ENCODE peak calls at places on chromosomes 1 and 21, in seven cellular contexts. F is C1 segment of cervical spinal cord, M is NAMALWA, L is fibroblast of villous mesenchyme, E is NCI-H774, P is neural progenitor cell, S is NCI-H1092 treated with DMSO at 0.1 percent for 48 hours. J is an unnamed sample.

GRCh38 chr1:239558992-239559391 is 172.6 kb downstream of the CHRM3 start:
- DNase-seq in P (no peak), S (no peak), M (no peak), L (no peak), E (no peak), F (no peak), J (no peak)

GRCh38 chr21:29433366-29434059 is 134.8 kb downstream of the BACH1 start:
- DNase-seq in P (no peak), M (no peak), E (no peak), F (no peak), L (peak; percentile 67), S (no peak), J (no peak)

GRCh38 chr1:51331206-51332100 is 1.1 kb upstream of the TTC39A start:
- DNase-seq in F (no peak), L (peak; percentile 63), M (no peak), S (no peak), P (no peak), E (peak; percentile 72), J (peak; percentile 55)

GRCh38 chr1:204730826-204731459 is 45.4 kb upstream of the LRRN2 start:
- DNase-seq in S (no peak), M (no peak), F (no peak), E (no peak), P (no peak), L (no peak), J (peak; percentile 91)

GRCh38 chr1:71986181-71986580 is 296.2 kb downstream of the NEGR1 start:
- DNase-seq in L (no peak), F (no peak), P (no peak), E (no peak), S (no peak), M (no peak), J (no peak)

GRCh38 chr21:33587792-33588484 is 546 bp downstream of the DONSON start:
- DNase-seq in L (peak; percentile 47), M (no peak), F (no peak), E (no peak), P (peak; percentile 64), S (peak; percentile 51), J (peak; percentile 27)

GRCh38 chr1:165364432-165365133 is 8.1 kb upstream of the LMX1A start:
- DNase-seq in M (no peak), P (no peak), F (no peak), S (peak; percentile 60), L (no peak), E (peak; percentile 3), J (peak; percentile 40)

GRCh38 chr1:16719571-16720402 is 20.5 kb upstream of the RNU1-4 start:
- DNase-seq in F (no peak), S (no peak), M (no peak), L (no peak), P (no peak), E (no peak), J (no peak)

GRCh38 chr1:85089203-85089602 is 40.9 kb upstream of the MCOLN3 start:
- DNase-seq in E (no peak), M (no peak), L (no peak), S (no peak), P (no peak), F (no peak), J (no peak)

GRCh38 chr1:10530281-10530740 is 55.6 kb downstream of the PEX14 start:
- DNase-seq in P (peak; percentile 85), L (peak; percentile 55), F (no peak), E (no peak), S (no peak), M (no peak), J (no peak)

GRCh38 chr1:156638189-156638588 is 3.7 kb upstream of the BCAN start:
- DNase-seq in E (no peak), P (no peak), S (no peak), M (no peak), F (no peak), L (no peak), J (no peak)

GRCh38 chr1:206684478-206685255 is at the start of gene MAPKAPK2:
- DNase-seq in F (peak; percentile 83), E (peak; percentile 45), S (peak; percentile 61), P (peak; percentile 92), L (peak; percentile 80), M (peak; percentile 71), J (peak; percentile 68)

GRCh38 chr1:57848406-57848805 is 424.5 kb upstream of the DAB1 start:
- DNase-seq in S (no peak), L (peak; percentile 2), F (no peak), P (no peak), M (no peak), E (no peak), J (no peak)

GRCh38 chr1:178531897-178532296 is 19.0 kb downstream of the TEX35 start:
- DNase-seq in F (no peak), P (no peak), M (no peak), S (peak; percentile 77), E (no peak), L (no peak), J (no peak)

GRCh38 chr1:202615501-202616354 is 94.5 kb downstream of the SYT2 start:
- DNase-seq in M (peak; percentile 60), P (no peak), F (peak; percentile 30), L (peak; percentile 80), E (no peak), S (no peak), J (no peak)

GRCh38 chr1:245322673-245323072 is 167.9 kb downstream of the KIF26B start:
- DNase-seq in F (no peak), E (no peak), M (no peak), L (no peak), P (no peak), S (peak; percentile 15), J (no peak)

GRCh38 chr1:214494706-214495105 is 56.7 kb downstream of the PTPN14 start:
- DNase-seq in E (no peak), L (no peak), F (no peak), M (no peak), S (no peak), P (no peak), J (no peak)

GRCh38 chr21:29678616-29679015 is 261.2 kb downstream of the GRIK1 start:
- DNase-seq in M (no peak), F (no peak), E (no peak), P (no peak), L (no peak), S (no peak), J (no peak)

GRCh38 chr1:91700332-91700731 is 185.6 kb downstream of the TGFBR3 start:
- DNase-seq in L (peak; percentile 33), E (no peak), S (no peak), M (no peak), F (no peak), P (no peak), J (no peak)

GRCh38 chr1:153677718-153678518 is 570 bp upstream of the NPR1 start:
- DNase-seq in E (peak; percentile 15), L (peak; percentile 58), F (peak; percentile 24), S (peak; percentile 43), P (peak; percentile 81), M (peak; percentile 77), J (peak; percentile 50)

GRCh38 chr21:44751186-44751798 is 39.9 kb upstream of the TSPEAR start:
- DNase-seq in E (no peak), S (no peak), L (no peak), M (no peak), P (no peak), F (no peak), J (no peak)

GRCh38 chr21:37763298-37763697 is 153.0 kb downstream of the KCNJ6 start:
- DNase-seq in F (no peak), S (no peak), L (no peak), E (no peak), M (no peak), P (no peak), J (no peak)

GRCh38 chr21:34737115-34737514 is 68.3 kb downstream of the CLIC6 start:
- DNase-seq in E (no peak), S (no peak), F (no peak), L (no peak), M (no peak), P (no peak), J (no peak)

GRCh38 chr1:25958475-25958874 is 39.4 kb downstream of the PAFAH2 start:
- DNase-seq in S (no peak), E (no peak), P (no peak), M (no peak), F (no peak), L (peak; percentile 29), J (no peak)

GRCh38 chr1:174877208-174877673 is 122.5 kb upstream of the CACYBP start:
- DNase-seq in E (peak; percentile 74), S (peak; percentile 74), F (no peak), P (peak; percentile 5), L (no peak), M (peak; percentile 55), J (peak; percentile 62)

GRCh38 chr1:59046134-59046533 is 250.8 kb upstream of the FGGY start:
- DNase-seq in M (no peak), L (no peak), P (no peak), S (no peak), E (no peak), F (no peak), J (no peak)

GRCh38 chr1:225825078-225825477 is 15.2 kb downstream of the EPHX1 start:
- DNase-seq in E (peak; percentile 52), M (no peak), L (no peak), F (no peak), S (peak; percentile 88), P (no peak), J (peak; percentile 73)

GRCh38 chr1:70509996-70510876 is 99.2 kb downstream of the CTH start:
- DNase-seq in P (peak; percentile 74), S (peak; percentile 55), M (peak; percentile 82), L (peak; percentile 92), E (peak; percentile 31), F (no peak), J (peak; percentile 71)

GRCh38 chr1:84048820-84049219 is 49.9 kb upstream of the TTLL7 start:
- DNase-seq in L (no peak), F (no peak), M (no peak), P (no peak), E (no peak), S (no peak), J (no peak)

GRCh38 chr1:209430821-209431259 is 152.7 kb upstream of the CAMK1G start:
- DNase-seq in F (no peak), M (no peak), S (no peak), E (no peak), P (no peak), L (no peak), J (no peak)

GRCh38 chr1:110130989-110131388 is 18.7 kb downstream of the UBL4B start:
- DNase-seq in M (no peak), S (peak; percentile 78), F (no peak), L (no peak), P (peak; percentile 20), E (peak; percentile 59), J (peak; percentile 45)

GRCh38 chr1:59939393-59939792 is 12.8 kb upstream of the CYP2J2 start:
- DNase-seq in E (no peak), P (no peak), M (no peak), F (no peak), L (no peak), S (no peak), J (no peak)

GRCh38 chr21:37338671-37339526 is 27.7 kb upstream of the DYRK1A start:
- DNase-seq in M (no peak), L (peak; percentile 97), E (no peak), P (no peak), S (no peak), F (no peak), J (no peak)

GRCh38 chr1:19920132-19920710 is 3.2 kb downstream of the PLA2G2E start:
- DNase-seq in E (no peak), M (no peak), S (no peak), P (no peak), L (no peak), F (no peak), J (no peak)

GRCh38 chr21:14318598-14318997 is 64.3 kb downstream of the HSPA13 start:
- DNase-seq in F (no peak), E (no peak), S (no peak), M (no peak), L (no peak), P (no peak), J (no peak)